ENCODE peak calls at places on chromosomes 7 and 10, in five cellular contexts. E, I, H, N and G are unnamed samples.

GRCh38 chr7:129913428-129913827 is 39.3 kb downstream of the UBE2H start:
- DNase-seq in H (no peak), I (no peak), N (no peak), E (no peak), G (no peak)

GRCh38 chr10:3119796-3120459 is 52.6 kb downstream of the PFKP start:
- DNase-seq in H (no peak), I (peak; percentile 59), E (peak; percentile 40), N (no peak), G (no peak)

GRCh38 chr10:72097448-72098300 is 9.3 kb upstream of the SPOCK2 start:
- DNase-seq in E (peak; percentile 61), H (peak; percentile 76), N (peak; percentile 99), I (no peak), G (peak; percentile 36)

GRCh38 chr10:24465899-24466615 is 257.1 kb downstream of the KIAA1217 start:
- DNase-seq in E (peak; percentile 88), H (peak; percentile 56), I (no peak), N (peak; percentile 98), G (no peak)

GRCh38 chr7:3911685-3912084 is 610.6 kb downstream of the SDK1 start:
- DNase-seq in H (no peak), I (no peak), N (peak; percentile 62), E (no peak), G (no peak)

GRCh38 chr10:54815583-54815982 is 14.6 kb upstream of the PCDH15 start:
- DNase-seq in H (no peak), N (no peak), E (no peak), I (no peak), G (no peak)

GRCh38 chr10:30083934-30084333 is 24.5 kb upstream of the JCAD start:
- DNase-seq in I (no peak), H (no peak), N (no peak), E (no peak), G (no peak)

GRCh38 chr7:979886-980571 is 3.0 kb upstream of the CYP2W1 start:
- DNase-seq in H (no peak), E (no peak), I (peak; percentile 63), N (no peak), G (no peak)

GRCh38 chr7:111763221-111763791 is 201.0 kb upstream of the IMMP2L start:
- DNase-seq in H (peak; percentile 32), E (peak; percentile 66), I (no peak), N (peak; percentile 28), G (no peak)

GRCh38 chr7:22853674-22854157 is 31.1 kb upstream of the TOMM7 start:
- DNase-seq in N (no peak), E (peak; percentile 40), H (no peak), I (no peak), G (no peak)

GRCh38 chr7:24926623-24927539 is 53.1 kb downstream of the OSBPL3 start:
- DNase-seq in H (peak; percentile 48), E (peak; percentile 94), I (no peak), N (peak; percentile 88), G (no peak)

GRCh38 chr7:133355325-133355708 is 102.4 kb downstream of the EXOC4 start:
- DNase-seq in E (peak; percentile 43), H (peak; percentile 58), N (peak; percentile 87), I (no peak), G (no peak)

GRCh38 chr7:94423116-94423515 is 28.4 kb downstream of the COL1A2 start:
- DNase-seq in E (peak; percentile 50), I (no peak), H (no peak), N (no peak), G (no peak)

GRCh38 chr10:36748128-36748871 is 377.1 kb upstream of the ANKRD30A start:
- DNase-seq in N (no peak), E (no peak), I (no peak), H (no peak), G (no peak)

GRCh38 chr10:89643812-89644690 is 991 bp downstream of the PANK1 start:
- DNase-seq in I (peak; percentile 84), N (peak; percentile 95), E (peak; percentile 91), H (peak; percentile 95), G (peak; percentile 58)

GRCh38 chr7:155738652-155739537 is 73.4 kb downstream of the SHH start:
- DNase-seq in I (peak; percentile 84), N (peak; percentile 57), E (peak; percentile 80), H (peak; percentile 68), G (peak; percentile 61)

GRCh38 chr10:99658622-99659030 is 683 bp upstream of the ENTPD7 start:
- DNase-seq in E (peak; percentile 32), N (peak; percentile 61), I (peak; percentile 71), H (peak; percentile 41), G (peak; percentile 55)

GRCh38 chr7:74371381-74372059 is 82.2 kb upstream of the GTF2IRD1 start:
- DNase-seq in H (no peak), I (peak; percentile 59), N (no peak), E (no peak), G (no peak)

GRCh38 chr7:23017303-23017702 is 3.4 kb upstream of the HYCC1 start:
- DNase-seq in H (no peak), N (no peak), I (no peak), E (no peak), G (no peak)

GRCh38 chr10:126671402-126671975 is 996 bp upstream of the C10orf90 start:
- DNase-seq in H (no peak), N (no peak), E (no peak), I (no peak), G (no peak)

GRCh38 chr10:118961401-118961800 is 68.1 kb upstream of the NANOS1 start:
- DNase-seq in I (no peak), N (no peak), E (no peak), H (no peak), G (no peak)

GRCh38 chr7:127783267-127783559 is 131.2 kb downstream of the SND1 start:
- DNase-seq in E (no peak), N (no peak), H (no peak), I (no peak), G (no peak)
- H3K4me3 ChIP-seq in E (no peak overlapping the region), N (no peak overlapping the region), H (no peak overlapping the region), I (no peak overlapping the region), G (no peak overlapping the region)

GRCh38 chr10:107165007-107165406 is 501 bp upstream of the SORCS1 start:
- DNase-seq in H (no peak), I (no peak), E (no peak), N (no peak), G (no peak)
- H3K4me3 ChIP-seq in H (no peak overlapping the region), I (peak overlapping the region; percentile 39), E (no peak overlapping the region), N (peak overlapping the region; percentile 10), G (no peak overlapping the region)

DNA sequence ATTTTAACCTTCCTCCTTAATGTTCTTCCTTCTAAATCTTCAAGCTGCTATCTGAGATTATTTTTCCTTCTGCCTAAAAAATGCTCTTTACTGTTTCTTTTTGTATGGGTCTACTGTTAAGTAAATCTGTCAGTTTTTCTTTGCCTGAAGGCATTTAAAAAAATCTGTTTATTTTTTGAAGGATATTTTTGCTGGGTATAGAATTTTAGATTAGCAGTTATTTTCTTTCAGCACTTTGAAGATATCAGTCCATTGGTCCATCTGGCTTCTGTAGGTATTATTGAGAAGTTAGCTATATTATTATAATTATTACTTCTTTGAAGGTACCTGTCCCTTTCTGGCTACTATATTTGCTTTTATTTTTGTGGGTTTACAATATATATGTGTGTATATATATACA is 171.4 kb downstream of the BBS9 start:
- DNase-seq in E (no peak), N (no peak), H (no peak), I (no peak), G (no peak)
- H3K4me3 ChIP-seq in E (no peak overlapping the region), N (no peak overlapping the region), H (no peak overlapping the region), I (no peak overlapping the region), G (no peak overlapping the region)

DNA sequence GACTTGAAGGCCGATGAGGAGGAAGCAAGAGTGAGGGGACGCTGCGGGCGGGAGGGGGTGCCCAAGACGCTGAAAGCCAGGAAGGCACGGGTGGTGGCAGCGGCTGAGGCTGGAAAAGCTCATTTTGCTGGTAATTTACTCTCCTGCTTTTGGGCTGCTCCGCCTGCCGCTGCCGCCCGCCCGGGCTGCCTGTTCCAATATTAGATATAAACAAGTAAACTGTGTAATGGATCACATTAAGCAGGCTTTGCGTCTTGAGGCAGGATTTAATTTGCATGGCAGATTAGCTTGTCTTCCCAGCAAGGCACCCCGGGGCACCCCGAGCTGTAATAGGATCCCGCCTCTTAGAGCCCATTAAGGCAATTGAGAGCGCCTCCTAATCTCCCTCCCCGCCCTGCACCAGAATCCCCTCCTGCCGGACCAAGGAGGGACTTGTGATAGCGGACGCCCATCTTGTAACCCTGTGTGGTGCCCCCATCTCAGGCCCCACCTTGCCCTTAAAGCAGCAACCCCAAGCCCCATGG is 46.1 kb upstream of the SLF2 start:
- DNase-seq in N (no peak), E (no peak), I (no peak), H (no peak), G (no peak)
- H3K4me3 ChIP-seq in N (no peak overlapping the region), E (no peak overlapping the region), I (no peak overlapping the region), H (no peak overlapping the region), G (no peak overlapping the region)

DNA sequence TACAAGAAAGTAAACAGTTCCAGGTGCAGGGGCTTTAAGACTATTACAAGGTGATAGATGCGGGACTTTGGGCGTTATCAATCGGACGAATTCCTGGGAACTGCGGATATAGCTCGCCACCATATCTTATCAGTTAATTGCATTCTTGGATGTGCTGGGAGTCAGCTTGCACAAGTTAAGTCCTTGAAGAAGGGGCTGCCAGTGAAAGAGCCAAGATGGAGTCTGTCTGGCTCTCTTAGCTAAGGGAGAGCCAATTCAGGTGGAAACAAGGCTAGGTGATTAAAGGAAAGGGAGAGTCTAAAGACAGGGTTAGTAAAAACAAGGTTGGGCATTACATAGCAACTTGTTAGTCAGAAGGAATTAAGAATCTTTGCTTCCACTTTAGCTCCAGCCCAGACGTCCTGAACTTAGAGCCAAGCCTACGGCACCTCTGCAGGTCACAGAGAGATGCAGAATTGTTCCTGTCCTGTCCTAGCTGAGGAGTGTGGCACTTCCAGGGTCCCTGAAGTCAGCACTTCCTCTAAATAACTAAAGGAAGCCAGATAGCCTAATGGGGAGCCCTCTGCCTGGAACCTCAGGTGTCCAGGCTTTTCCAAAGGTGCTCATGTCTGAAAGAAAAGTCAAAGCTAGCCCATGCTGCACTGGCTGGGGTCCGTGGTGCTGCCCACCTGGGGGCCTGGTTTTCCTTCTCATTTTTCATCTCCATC is 17.3 kb downstream of the ZC3HAV1 start:
- DNase-seq in I (no peak), H (no peak), N (no peak), E (no peak), G (no peak)
- H3K4me3 ChIP-seq in I (no peak overlapping the region), H (no peak overlapping the region), N (no peak overlapping the region), E (no peak overlapping the region), G (no peak overlapping the region)

DNA sequence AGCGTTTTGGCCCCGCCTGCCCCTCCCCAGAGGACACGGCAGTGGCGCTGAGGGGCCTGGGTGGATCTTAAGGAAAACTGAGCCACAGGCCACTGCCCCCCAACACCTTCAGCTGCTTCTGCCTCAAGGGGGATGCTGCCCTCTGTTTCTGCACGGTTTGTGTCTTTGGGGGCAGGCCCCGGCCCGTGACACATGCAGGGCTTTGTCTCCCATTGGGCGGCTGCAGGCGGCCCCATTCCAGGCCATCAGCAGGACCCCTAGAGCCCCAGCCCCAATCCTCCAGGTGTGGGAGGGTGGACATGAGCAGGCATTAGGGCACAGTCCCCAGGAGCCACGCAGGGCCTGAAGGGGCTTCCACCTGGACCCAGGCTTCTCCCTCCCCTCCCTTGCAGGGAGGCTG is 25.3 kb upstream of the PPP2R2D start:
- DNase-seq in H (no peak), I (peak; percentile 71), N (no peak), E (no peak), G (no peak)
- H3K4me3 ChIP-seq in H (no peak overlapping the region), I (no peak overlapping the region), N (no peak overlapping the region), E (no peak overlapping the region), G (no peak overlapping the region)